ENCODE peak calls at places on chromosomes 7 and 10, in seven cellular contexts. One of them, this sample, is unnamed.

GRCh38 chr7:121306565-121306964 is 22.2 kb upstream of the WNT16 start:
- DNase-seq in amygdala: no peak
- DNase-seq in NCI-H526: no peak
- DNase-seq in IMR-90: no peak
- DNase-seq in stimulated activated CD4-positive, alpha-beta T cell treated with anti-CD3 and anti-CD28 coated beads, TNF-alpha, amount 100 ng/mL, for 1 hour: no peak
- DNase-seq in globus pallidus: no peak
- DNase-seq in HepG2: no peak
- DNase-seq in this sample: no peak

GRCh38 chr7:113684165-113684564 is 234.6 kb downstream of the PPP1R3A start:
- DNase-seq in amygdala: no peak
- DNase-seq in NCI-H526: no peak
- DNase-seq in IMR-90: no peak
- DNase-seq in stimulated activated CD4-positive, alpha-beta T cell treated with anti-CD3 and anti-CD28 coated beads, TNF-alpha, amount 100 ng/mL, for 1 hour: no peak
- DNase-seq in globus pallidus: no peak
- DNase-seq in HepG2: no peak
- DNase-seq in this sample: no peak

GRCh38 chr10:68007356-68007755 is 67.7 kb downstream of the HERC4 start:
- DNase-seq in amygdala: no peak
- DNase-seq in NCI-H526: no peak
- DNase-seq in IMR-90: no peak
- DNase-seq in stimulated activated CD4-positive, alpha-beta T cell treated with anti-CD3 and anti-CD28 coated beads, TNF-alpha, amount 100 ng/mL, for 1 hour: no peak
- DNase-seq in globus pallidus: no peak
- DNase-seq in HepG2: no peak
- DNase-seq in this sample: peak; percentile 11

GRCh38 chr10:16381083-16381482 is 55.7 kb upstream of the PTER start:
- DNase-seq in amygdala: no peak
- DNase-seq in NCI-H526: no peak
- DNase-seq in IMR-90: no peak
- DNase-seq in stimulated activated CD4-positive, alpha-beta T cell treated with anti-CD3 and anti-CD28 coated beads, TNF-alpha, amount 100 ng/mL, for 1 hour: no peak
- DNase-seq in globus pallidus: no peak
- DNase-seq in HepG2: peak; percentile 86
- DNase-seq in this sample: peak; percentile 23

GRCh38 chr10:102322914-102323313 is 72.6 kb upstream of the NFKB2 start:
- DNase-seq in amygdala: no peak
- DNase-seq in NCI-H526: no peak
- DNase-seq in IMR-90: no peak
- DNase-seq in stimulated activated CD4-positive, alpha-beta T cell treated with anti-CD3 and anti-CD28 coated beads, TNF-alpha, amount 100 ng/mL, for 1 hour: no peak
- DNase-seq in globus pallidus: no peak
- DNase-seq in HepG2: no peak
- DNase-seq in this sample: peak; percentile 94

GRCh38 chr7:128877756-128878120 is 15.1 kb downstream of the ATP6V1F start:
- DNase-seq in amygdala: no peak
- DNase-seq in NCI-H526: no peak
- DNase-seq in IMR-90: no peak
- DNase-seq in stimulated activated CD4-positive, alpha-beta T cell treated with anti-CD3 and anti-CD28 coated beads, TNF-alpha, amount 100 ng/mL, for 1 hour: no peak
- DNase-seq in globus pallidus: no peak
- DNase-seq in HepG2: no peak
- DNase-seq in this sample: no peak

GRCh38 chr7:2118056-2118455 is 114.7 kb downstream of the MAD1L1 start:
- DNase-seq in amygdala: no peak
- DNase-seq in NCI-H526: no peak
- DNase-seq in IMR-90: no peak
- DNase-seq in stimulated activated CD4-positive, alpha-beta T cell treated with anti-CD3 and anti-CD28 coated beads, TNF-alpha, amount 100 ng/mL, for 1 hour: no peak
- DNase-seq in globus pallidus: no peak
- DNase-seq in HepG2: no peak
- DNase-seq in this sample: no peak

GRCh38 chr10:49759787-49760551 is 2.2 kb downstream of the OGDHL start:
- DNase-seq in amygdala: no peak
- DNase-seq in NCI-H526: no peak
- DNase-seq in IMR-90: no peak
- DNase-seq in stimulated activated CD4-positive, alpha-beta T cell treated with anti-CD3 and anti-CD28 coated beads, TNF-alpha, amount 100 ng/mL, for 1 hour: no peak
- DNase-seq in globus pallidus: no peak
- DNase-seq in HepG2: peak; percentile 20
- DNase-seq in this sample: no peak

GRCh38 chr10:47246409-47247189 is 53.4 kb upstream of the GDF10 start:
- DNase-seq in amygdala: no peak
- DNase-seq in NCI-H526: no peak
- DNase-seq in IMR-90: no peak
- DNase-seq in stimulated activated CD4-positive, alpha-beta T cell treated with anti-CD3 and anti-CD28 coated beads, TNF-alpha, amount 100 ng/mL, for 1 hour: no peak
- DNase-seq in globus pallidus: no peak
- DNase-seq in HepG2: no peak
- DNase-seq in this sample: no peak

GRCh38 chr7:106774768-106775551 is 90.1 kb upstream of the PIK3CG start:
- DNase-seq in amygdala: no peak
- DNase-seq in NCI-H526: no peak
- DNase-seq in IMR-90: peak; percentile 27
- DNase-seq in stimulated activated CD4-positive, alpha-beta T cell treated with anti-CD3 and anti-CD28 coated beads, TNF-alpha, amount 100 ng/mL, for 1 hour: no peak
- DNase-seq in globus pallidus: no peak
- DNase-seq in HepG2: no peak
- DNase-seq in this sample: no peak

GRCh38 chr7:90836937-90837336 is 240.8 kb downstream of the CDK14 start:
- DNase-seq in amygdala: no peak
- DNase-seq in NCI-H526: peak; percentile 61
- DNase-seq in IMR-90: no peak
- DNase-seq in stimulated activated CD4-positive, alpha-beta T cell treated with anti-CD3 and anti-CD28 coated beads, TNF-alpha, amount 100 ng/mL, for 1 hour: no peak
- DNase-seq in globus pallidus: no peak
- DNase-seq in HepG2: no peak
- DNase-seq in this sample: no peak

GRCh38 chr10:43086321-43086942 is 9.6 kb downstream of the RET start:
- DNase-seq in amygdala: no peak
- DNase-seq in NCI-H526: no peak
- DNase-seq in IMR-90: no peak
- DNase-seq in stimulated activated CD4-positive, alpha-beta T cell treated with anti-CD3 and anti-CD28 coated beads, TNF-alpha, amount 100 ng/mL, for 1 hour: no peak
- DNase-seq in globus pallidus: no peak
- DNase-seq in HepG2: no peak
- DNase-seq in this sample: peak; percentile 13

GRCh38 chr7:117896339-117896738 is 23.1 kb upstream of the CTTNBP2 start:
- DNase-seq in amygdala: no peak
- DNase-seq in NCI-H526: no peak
- DNase-seq in IMR-90: no peak
- DNase-seq in stimulated activated CD4-positive, alpha-beta T cell treated with anti-CD3 and anti-CD28 coated beads, TNF-alpha, amount 100 ng/mL, for 1 hour: no peak
- DNase-seq in globus pallidus: no peak
- DNase-seq in HepG2: no peak
- DNase-seq in this sample: no peak

GRCh38 chr7:105559926-105560325 is 21.4 kb downstream of the EFCAB10 start:
- DNase-seq in amygdala: no peak
- DNase-seq in NCI-H526: no peak
- DNase-seq in IMR-90: no peak
- DNase-seq in stimulated activated CD4-positive, alpha-beta T cell treated with anti-CD3 and anti-CD28 coated beads, TNF-alpha, amount 100 ng/mL, for 1 hour: no peak
- DNase-seq in globus pallidus: no peak
- DNase-seq in HepG2: no peak
- DNase-seq in this sample: peak; percentile 9

GRCh38 chr10:100866575-100867098 is 46.1 kb upstream of the SLF2 start:
- DNase-seq in amygdala: no peak
- DNase-seq in NCI-H526: no peak
- DNase-seq in IMR-90: no peak
- DNase-seq in stimulated activated CD4-positive, alpha-beta T cell treated with anti-CD3 and anti-CD28 coated beads, TNF-alpha, amount 100 ng/mL, for 1 hour: no peak
- DNase-seq in globus pallidus: no peak
- DNase-seq in HepG2: no peak
- DNase-seq in this sample: no peak

GRCh38 chr10:29873941-29874340 is 185.4 kb downstream of the JCAD start:
- DNase-seq in amygdala: no peak
- DNase-seq in NCI-H526: no peak
- DNase-seq in IMR-90: peak; percentile 46
- DNase-seq in stimulated activated CD4-positive, alpha-beta T cell treated with anti-CD3 and anti-CD28 coated beads, TNF-alpha, amount 100 ng/mL, for 1 hour: no peak
- DNase-seq in globus pallidus: no peak
- DNase-seq in HepG2: no peak
- DNase-seq in this sample: no peak

GRCh38 chr10:7956508-7956907 is 98.0 kb upstream of the GATA3 start:
- DNase-seq in amygdala: no peak
- DNase-seq in NCI-H526: peak; percentile 3
- DNase-seq in IMR-90: peak; percentile 84
- DNase-seq in stimulated activated CD4-positive, alpha-beta T cell treated with anti-CD3 and anti-CD28 coated beads, TNF-alpha, amount 100 ng/mL, for 1 hour: no peak
- DNase-seq in globus pallidus: no peak
- DNase-seq in HepG2: no peak
- DNase-seq in this sample: peak; percentile 68

GRCh38 chr7:192701-193536 is 548 bp downstream of the FAM20C start:
- DNase-seq in amygdala: no peak
- DNase-seq in NCI-H526: no peak
- DNase-seq in IMR-90: peak; percentile 21
- DNase-seq in stimulated activated CD4-positive, alpha-beta T cell treated with anti-CD3 and anti-CD28 coated beads, TNF-alpha, amount 100 ng/mL, for 1 hour: no peak
- DNase-seq in globus pallidus: no peak
- DNase-seq in HepG2: no peak
- DNase-seq in this sample: peak; percentile 21

This sample was measured in LHCN-M2.